ENCODE peak calls at places on chromosomes 6 and 20, in eight cellular contexts. C is K562, F is GM12878, K is A549, R is HCT116, D is endothelial cell of umbilical vein, Q is HepG2, H is H1. J is an unnamed sample.

GRCh38 chr6:170024940-170025339 is 265.9 kb downstream of the DLL1 start:
- DNase-seq in C (no peak), F (no peak), K (no peak), R (no peak), D (no peak), Q (no peak), H (no peak), J (no peak)

GRCh38 chr6:106927531-106928398 is 46.8 kb downstream of the CD24 start:
- DNase-seq in C (peak; percentile 48), F (no peak), K (peak; percentile 14), R (no peak), D (peak; percentile 41), Q (peak; percentile 36), H (peak; percentile 43), J (peak; percentile 53)

GRCh38 chr6:125546827-125547226 is 202.6 kb upstream of the HEY2 start:
- DNase-seq in C (no peak), F (no peak), K (no peak), R (peak; percentile 13), D (no peak), Q (peak; percentile 57), H (no peak), J (peak; percentile 15)

GRCh38 chr6:53483423-53484353 is 61.2 kb downstream of the GCLC start:
- DNase-seq in C (peak; percentile 45), F (no peak), K (no peak), R (no peak), D (peak; percentile 33), Q (peak; percentile 26), H (no peak), J (no peak)

GRCh38 chr6:145147559-145147958 is 587.8 kb downstream of the EPM2A start:
- DNase-seq in C (no peak), F (no peak), K (no peak), R (no peak), D (no peak), Q (no peak), H (no peak), J (peak; percentile 24)

GRCh38 chr6:161228911-161229591 is 44.8 kb downstream of the AGPAT4 start:
- DNase-seq in C (peak; percentile 76), F (no peak), K (no peak), R (no peak), D (peak; percentile 87), Q (no peak), H (no peak), J (peak; percentile 40)

GRCh38 chr20:40562031-40562430 is 127.0 kb downstream of the MAFB start:
- DNase-seq in C (peak; percentile 36), F (no peak), K (no peak), R (no peak), D (no peak), Q (no peak), H (no peak), J (peak; percentile 75)

GRCh38 chr6:115947964-115948541 is 112.6 kb downstream of the FRK start:
- DNase-seq in C (no peak), F (no peak), K (no peak), R (no peak), D (no peak), Q (peak; percentile 17), H (no peak), J (no peak)

GRCh38 chr20:51811040-51811351 is 8.7 kb upstream of the SALL4 start:
- DNase-seq in C (no peak), F (no peak), K (no peak), R (no peak), D (no peak), Q (peak; percentile 90), H (no peak), J (no peak)

GRCh38 chr6:87364602-87365252 is 20.1 kb downstream of the C6orf163 start:
- DNase-seq in C (peak; percentile 82), F (no peak), K (no peak), R (no peak), D (no peak), Q (no peak), H (no peak), J (no peak)

GRCh38 chr6:116557863-116558262 is 4.3 kb downstream of the CALHM4 start:
- DNase-seq in C (no peak), F (no peak), K (peak; percentile 43), R (peak; percentile 66), D (peak; percentile 62), Q (peak; percentile 22), H (no peak), J (no peak)

GRCh38 chr20:4045741-4046140 is 30.4 kb upstream of the RNF24 start:
- DNase-seq in C (no peak), F (no peak), K (no peak), R (no peak), D (peak; percentile 13), Q (no peak), H (no peak), J (no peak)

GRCh38 chr6:47897233-47897632 is 115.4 kb downstream of the OPN5 start:
- DNase-seq in C (no peak), F (no peak), K (no peak), R (no peak), D (no peak), Q (no peak), H (no peak), J (no peak)

GRCh38 chr6:155364844-155365437 is 50.7 kb upstream of the TFB1M start:
- DNase-seq in C (no peak), F (no peak), K (no peak), R (no peak), D (no peak), Q (no peak), H (no peak), J (no peak)

GRCh38 chr6:81788748-81789147 is 36.3 kb upstream of the TENT5A start:
- DNase-seq in C (no peak), F (no peak), K (no peak), R (no peak), D (no peak), Q (peak; percentile 36), H (no peak), J (no peak)

GRCh38 chr6:108157234-108157971 is 8.4 kb upstream of the NR2E1 start:
- DNase-seq in C (no peak), F (no peak), K (no peak), R (no peak), D (no peak), Q (no peak), H (no peak), J (no peak)

GRCh38 chr20:62595491-62595890 is 46.8 kb upstream of the SLCO4A1 start:
- DNase-seq in C (peak; percentile 59), F (no peak), K (peak; percentile 81), R (peak; percentile 62), D (peak; percentile 69), Q (no peak), H (no peak), J (peak; percentile 34)

GRCh38 chr6:148199584-148199983 is 143.1 kb upstream of the SASH1 start:
- DNase-seq in C (no peak), F (no peak), K (no peak), R (no peak), D (no peak), Q (no peak), H (no peak), J (no peak)
- TF ChIP-seq CTCF in C (no peak), F (no peak), K (no peak), R (no peak), D (no peak), Q (no peak), H (no peak), J (no peak)

DNA sequence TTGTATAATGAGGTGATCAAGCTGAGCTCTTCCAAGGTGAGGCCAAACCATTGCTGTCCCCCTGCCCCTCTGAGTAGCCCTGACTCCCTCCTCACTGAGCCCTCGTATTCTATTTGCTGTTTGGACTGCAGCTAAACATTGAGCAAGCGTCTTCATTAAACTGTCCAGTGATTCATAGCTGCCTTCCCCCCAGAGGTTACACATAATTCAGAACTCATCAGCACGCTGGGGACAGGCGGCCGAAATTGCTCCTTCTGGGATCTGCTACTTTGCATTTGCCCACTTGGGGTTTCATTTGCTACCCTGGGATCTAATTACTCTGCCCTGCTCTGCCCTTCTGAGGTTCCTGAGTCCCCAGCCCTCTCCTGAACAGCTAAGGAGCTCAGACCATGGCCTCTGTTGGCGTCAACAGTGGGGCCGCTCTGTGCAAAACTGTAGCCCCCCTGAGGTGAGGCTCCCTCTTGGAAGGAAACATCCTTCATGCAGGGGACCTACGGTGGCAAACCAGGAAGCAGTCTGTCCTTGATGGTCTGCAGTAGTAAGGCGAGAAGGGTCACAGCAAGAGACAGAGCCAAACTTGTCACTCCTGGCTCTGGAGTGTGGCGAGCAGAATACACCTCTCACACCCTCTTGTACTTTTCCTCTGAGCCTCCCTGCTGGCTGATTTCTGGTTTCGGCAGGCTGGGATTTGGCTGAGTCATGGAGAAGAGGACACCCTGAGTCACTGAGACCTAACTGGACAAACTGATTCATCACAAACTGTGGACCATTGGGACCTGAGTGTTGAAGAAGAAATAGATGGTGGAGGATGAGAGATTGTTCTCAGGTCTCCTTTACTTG is 102.0 kb downstream of the F13A1 start:
- DNase-seq in C (peak; percentile 22), F (no peak), K (peak; percentile 6), R (no peak), D (no peak), Q (no peak), H (no peak), J (peak; percentile 23)
- TF ChIP-seq POLR2A in C (no peak), F (no peak), K (no peak), R (no peak), D (no peak), Q (no peak), H (no peak), J (no peak)

DNA sequence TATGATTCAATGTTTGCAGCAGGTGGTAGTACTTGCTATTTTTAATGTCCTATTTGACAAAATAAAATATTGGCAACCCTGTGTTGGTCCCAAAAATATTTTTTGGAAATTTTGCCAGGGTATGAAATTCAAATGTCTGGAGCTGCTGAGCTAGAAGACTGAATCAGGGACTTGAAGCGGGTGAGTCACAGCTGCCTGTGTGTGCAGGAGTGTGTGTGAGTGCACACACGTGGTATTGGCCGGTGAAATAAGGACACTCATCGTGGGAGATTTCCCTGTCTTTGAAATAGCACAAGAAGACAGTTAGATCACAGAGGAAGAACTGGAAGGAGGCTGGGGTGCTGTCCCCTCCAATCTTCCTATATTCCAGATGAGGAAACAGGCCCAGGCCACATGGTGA is 123.7 kb upstream of the MLN start:
- DNase-seq in C (no peak), F (no peak), K (no peak), R (no peak), D (no peak), Q (no peak), H (no peak), J (peak; percentile 27)
- TF ChIP-seq MAX in C (no peak), F (no peak), K (no peak), R (no peak), D (no peak), Q (no peak), H (no peak), J (no peak)

DNA sequence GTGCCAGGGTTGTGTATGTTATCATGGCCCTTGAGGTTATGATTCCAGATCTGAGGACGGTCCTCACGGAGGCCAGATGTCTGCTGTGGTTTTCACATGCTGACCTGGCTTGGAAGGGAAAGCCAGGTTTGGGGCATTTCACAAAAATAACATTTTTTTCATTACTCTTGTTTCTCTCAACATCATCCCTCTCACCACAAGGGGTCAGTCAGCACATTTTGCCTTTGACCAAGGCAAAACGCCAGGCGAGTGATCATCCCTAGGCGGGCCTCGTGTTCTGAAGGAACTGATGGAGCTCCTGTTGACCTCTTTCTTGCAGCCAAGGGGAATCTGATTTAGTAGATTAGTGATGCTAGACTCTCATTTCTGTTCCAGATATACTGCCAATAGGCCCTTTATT is 133.5 kb downstream of the TBC1D7 start:
- DNase-seq in C (peak; percentile 80), F (no peak), K (peak; percentile 55), R (peak; percentile 21), D (peak; percentile 69), Q (peak; percentile 64), H (peak; percentile 29), J (peak; percentile 60)
- TF ChIP-seq CTCF in C (peak; percentile 83), F (peak; percentile 75), K (peak; percentile 59), R (peak; percentile 61), D (peak; percentile 72), Q (peak; percentile 79), H (peak; percentile 59), J (peak; percentile 61)